ENCODE peak calls at places on chromosome 16, in nine cellular contexts. One of them, this sample, is unnamed.

GRCh38 chr16:11635127-11635652 is 33.1 kb upstream of the SNN start:
- DNase-seq in neural crest cell: no peak
- DNase-seq in tibial artery: no peak
- DNase-seq in coronary artery: no peak
- DNase-seq in fibroblast of mammary gland: no peak
- DNase-seq in GM20000: no peak
- DNase-seq in tibial nerve: no peak
- DNase-seq in HCT116: no peak
- DNase-seq in prostate gland: no peak
- DNase-seq in this sample: no peak

GRCh38 chr16:2586241-2586640 is 48.4 kb downstream of the PDPK1 start:
- DNase-seq in HCT116: no peak
- DNase-seq in GM20000: no peak
- DNase-seq in tibial nerve: no peak
- DNase-seq in prostate gland: no peak
- DNase-seq in fibroblast of mammary gland: no peak
- DNase-seq in coronary artery: no peak
- DNase-seq in neural crest cell: no peak
- DNase-seq in tibial artery: no peak
- DNase-seq in this sample: no peak

GRCh38 chr16:18942069-18942468 is 15.9 kb upstream of the SMG1 start:
- DNase-seq in tibial artery: no peak
- DNase-seq in tibial nerve: no peak
- DNase-seq in neural crest cell: no peak
- DNase-seq in prostate gland: no peak
- DNase-seq in HCT116: no peak
- DNase-seq in fibroblast of mammary gland: no peak
- DNase-seq in coronary artery: no peak
- DNase-seq in GM20000: no peak
- DNase-seq in this sample: no peak

GRCh38 chr16:11675561-11676511 is 7.6 kb downstream of the SNN start:
- DNase-seq in GM20000: no peak
- DNase-seq in coronary artery: no peak
- DNase-seq in prostate gland: no peak
- DNase-seq in neural crest cell: no peak
- DNase-seq in HCT116: peak; percentile 72
- DNase-seq in tibial nerve: no peak
- DNase-seq in fibroblast of mammary gland: peak; percentile 12
- DNase-seq in tibial artery: no peak
- DNase-seq in this sample: no peak

GRCh38 chr16:77960771-77961170 is 61.6 kb upstream of the CLEC3A start:
- DNase-seq in coronary artery: no peak
- DNase-seq in tibial artery: no peak
- DNase-seq in GM20000: no peak
- DNase-seq in fibroblast of mammary gland: no peak
- DNase-seq in prostate gland: no peak
- DNase-seq in tibial nerve: no peak
- DNase-seq in neural crest cell: no peak
- DNase-seq in HCT116: no peak
- DNase-seq in this sample: no peak

GRCh38 chr16:55433030-55433429 is 46.0 kb upstream of the MMP2 start:
- DNase-seq in GM20000: no peak
- DNase-seq in neural crest cell: no peak
- DNase-seq in coronary artery: no peak
- DNase-seq in fibroblast of mammary gland: no peak
- DNase-seq in HCT116: no peak
- DNase-seq in prostate gland: no peak
- DNase-seq in tibial nerve: no peak
- DNase-seq in tibial artery: no peak
- DNase-seq in this sample: no peak

GRCh38 chr16:57564571-57565270 is 22.3 kb downstream of the ADGRG5 start:
- DNase-seq in tibial artery: no peak
- DNase-seq in coronary artery: no peak
- DNase-seq in HCT116: no peak
- DNase-seq in GM20000: no peak
- DNase-seq in fibroblast of mammary gland: peak; percentile 51
- DNase-seq in prostate gland: no peak
- DNase-seq in tibial nerve: no peak
- DNase-seq in neural crest cell: no peak
- DNase-seq in this sample: no peak

GRCh38 chr16:12027091-12027490 is 50.6 kb downstream of the SNX29 start:
- DNase-seq in fibroblast of mammary gland: no peak
- DNase-seq in coronary artery: no peak
- DNase-seq in tibial artery: no peak
- DNase-seq in prostate gland: peak; percentile 5
- DNase-seq in GM20000: no peak
- DNase-seq in tibial nerve: no peak
- DNase-seq in neural crest cell: no peak
- DNase-seq in HCT116: peak; percentile 21
- DNase-seq in this sample: no peak

GRCh38 chr16:86630471-86630870 is 52.1 kb downstream of the FOXL1 start:
- DNase-seq in HCT116: no peak
- DNase-seq in prostate gland: no peak
- DNase-seq in neural crest cell: no peak
- DNase-seq in fibroblast of mammary gland: peak; percentile 48
- DNase-seq in GM20000: no peak
- DNase-seq in tibial artery: no peak
- DNase-seq in tibial nerve: peak; percentile 28
- DNase-seq in coronary artery: no peak
- DNase-seq in this sample: no peak

GRCh38 chr16:58518083-58518979 is 3.0 kb downstream of the SETD6 start:
- DNase-seq in prostate gland: no peak
- DNase-seq in neural crest cell: no peak
- DNase-seq in tibial nerve: no peak
- DNase-seq in tibial artery: no peak
- DNase-seq in fibroblast of mammary gland: no peak
- DNase-seq in HCT116: no peak
- DNase-seq in coronary artery: no peak
- DNase-seq in GM20000: peak; percentile 63
- DNase-seq in this sample: no peak

GRCh38 chr16:77223184-77223583 is 24.0 kb downstream of the SYCE1L start:
- DNase-seq in fibroblast of mammary gland: no peak
- DNase-seq in tibial artery: no peak
- DNase-seq in prostate gland: no peak
- DNase-seq in GM20000: no peak
- DNase-seq in coronary artery: no peak
- DNase-seq in tibial nerve: no peak
- DNase-seq in HCT116: no peak
- DNase-seq in neural crest cell: peak; percentile 19
- DNase-seq in this sample: no peak

GRCh38 chr16:12087901-12088364 is 111.4 kb downstream of the SNX29 start:
- DNase-seq in fibroblast of mammary gland: no peak
- DNase-seq in tibial nerve: no peak
- DNase-seq in HCT116: no peak
- DNase-seq in coronary artery: no peak
- DNase-seq in tibial artery: peak; percentile 15
- DNase-seq in GM20000: peak; percentile 31
- DNase-seq in neural crest cell: no peak
- DNase-seq in prostate gland: peak; percentile 49
- DNase-seq in this sample: peak; percentile 66

GRCh38 chr16:3950343-3951193 is 70.1 kb upstream of the CREBBP start:
- DNase-seq in HCT116: no peak
- DNase-seq in GM20000: no peak
- DNase-seq in coronary artery: peak; percentile 96
- DNase-seq in fibroblast of mammary gland: peak; percentile 98
- DNase-seq in tibial artery: peak; percentile 92
- DNase-seq in tibial nerve: peak; percentile 87
- DNase-seq in neural crest cell: no peak
- DNase-seq in prostate gland: peak; percentile 48
- DNase-seq in this sample: peak; percentile 53

GRCh38 chr16:20241321-20241720 is 86.0 kb downstream of the GP2 start:
- DNase-seq in fibroblast of mammary gland: no peak
- DNase-seq in neural crest cell: no peak
- DNase-seq in HCT116: no peak
- DNase-seq in GM20000: no peak
- DNase-seq in tibial artery: no peak
- DNase-seq in tibial nerve: no peak
- DNase-seq in coronary artery: no peak
- DNase-seq in prostate gland: no peak
- DNase-seq in this sample: no peak

GRCh38 chr16:57648590-57649442 is 19.3 kb upstream of the ADGRG3 start:
- DNase-seq in neural crest cell: peak; percentile 95
- DNase-seq in coronary artery: no peak
- DNase-seq in tibial artery: peak; percentile 60
- DNase-seq in fibroblast of mammary gland: peak; percentile 73
- DNase-seq in HCT116: peak; percentile 61
- DNase-seq in tibial nerve: peak; percentile 50
- DNase-seq in GM20000: peak; percentile 91
- DNase-seq in prostate gland: peak; percentile 70
- DNase-seq in this sample: peak; percentile 23

GRCh38 chr16:12833939-12834338 is 30.3 kb upstream of the CPPED1 start:
- DNase-seq in HCT116: peak; percentile 31
- DNase-seq in GM20000: no peak
- DNase-seq in tibial nerve: no peak
- DNase-seq in coronary artery: no peak
- DNase-seq in neural crest cell: peak; percentile 1
- DNase-seq in fibroblast of mammary gland: no peak
- DNase-seq in tibial artery: no peak
- DNase-seq in prostate gland: no peak
- DNase-seq in this sample: no peak

GRCh38 chr16:28606291-28607115 is 3.3 kb downstream of the SULT1A1 start:
- DNase-seq in tibial nerve: no peak
- DNase-seq in HCT116: no peak
- DNase-seq in coronary artery: no peak
- DNase-seq in tibial artery: no peak
- DNase-seq in fibroblast of mammary gland: no peak
- DNase-seq in prostate gland: no peak
- DNase-seq in neural crest cell: no peak
- DNase-seq in GM20000: no peak
- DNase-seq in this sample: no peak

GRCh38 chr16:85170066-85171003 is 58.1 kb upstream of the CIBAR2 start:
- DNase-seq in tibial nerve: no peak
- DNase-seq in tibial artery: no peak
- DNase-seq in HCT116: no peak
- DNase-seq in GM20000: peak; percentile 46
- DNase-seq in prostate gland: no peak
- DNase-seq in fibroblast of mammary gland: no peak
- DNase-seq in coronary artery: no peak
- DNase-seq in neural crest cell: no peak
- DNase-seq in this sample: no peak

GRCh38 chr16:57592591-57593003 is 35.8 kb upstream of the ADGRG1 start:
- DNase-seq in prostate gland: no peak
- DNase-seq in GM20000: no peak
- DNase-seq in fibroblast of mammary gland: no peak
- DNase-seq in tibial artery: no peak
- DNase-seq in neural crest cell: no peak
- DNase-seq in tibial nerve: no peak
- DNase-seq in coronary artery: no peak
- DNase-seq in HCT116: no peak
- DNase-seq in this sample: no peak

GRCh38 chr16:71214771-71215381 is 15.6 kb downstream of the HYDIN start:
- DNase-seq in tibial nerve: no peak
- DNase-seq in coronary artery: no peak
- DNase-seq in prostate gland: no peak
- DNase-seq in fibroblast of mammary gland: peak; percentile 0
- DNase-seq in HCT116: peak; percentile 4
- DNase-seq in tibial artery: no peak
- DNase-seq in neural crest cell: no peak
- DNase-seq in GM20000: peak; percentile 19
- DNase-seq in this sample: no peak
- TF ChIP-seq CTCF in tibial nerve: no peak
- TF ChIP-seq CTCF in coronary artery: no peak
- TF ChIP-seq CTCF in prostate gland: no peak
- TF ChIP-seq CTCF in fibroblast of mammary gland: no peak
- TF ChIP-seq CTCF in HCT116: peak; percentile 16
- TF ChIP-seq CTCF in tibial artery: no peak
- TF ChIP-seq CTCF in neural crest cell: peak; percentile 22
- TF ChIP-seq CTCF in GM20000: no peak
- TF ChIP-seq CTCF in this sample: peak; percentile 44

DNA sequence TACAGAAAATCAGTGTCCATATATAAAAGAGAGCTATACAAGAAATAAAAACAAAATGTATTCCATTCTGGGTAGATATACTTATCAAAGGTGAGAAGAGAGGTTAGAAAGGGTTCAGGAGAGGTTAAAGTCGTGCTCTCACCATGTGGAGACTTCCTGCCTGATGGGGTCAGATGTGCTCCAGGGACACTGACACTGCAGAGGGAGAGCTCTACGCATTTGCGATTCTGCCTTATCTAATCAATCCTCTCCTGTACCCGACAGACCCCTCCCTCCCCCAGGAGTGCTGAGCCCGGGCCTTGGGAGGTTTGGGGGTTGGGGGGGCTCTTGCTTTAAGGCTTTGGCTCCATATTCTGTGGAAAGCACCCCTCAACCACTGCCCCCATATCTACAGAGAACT is 16.6 kb upstream of the SLC5A11 start:
- DNase-seq in tibial nerve: no peak
- DNase-seq in tibial artery: no peak
- DNase-seq in prostate gland: no peak
- DNase-seq in coronary artery: no peak
- DNase-seq in HCT116: no peak
- DNase-seq in neural crest cell: no peak
- DNase-seq in GM20000: no peak
- DNase-seq in fibroblast of mammary gland: no peak
- DNase-seq in this sample: no peak
- TF ChIP-seq CTCF in tibial nerve: no peak
- TF ChIP-seq CTCF in tibial artery: no peak
- TF ChIP-seq CTCF in prostate gland: no peak
- TF ChIP-seq CTCF in coronary artery: no peak
- TF ChIP-seq CTCF in HCT116: no peak
- TF ChIP-seq CTCF in neural crest cell: no peak
- TF ChIP-seq CTCF in GM20000: no peak
- TF ChIP-seq CTCF in fibroblast of mammary gland: no peak
- TF ChIP-seq CTCF in this sample: no peak

GRCh38 chr16:17211797-17212196 is 259.0 kb downstream of the XYLT1 start:
- DNase-seq in tibial nerve: no peak
- DNase-seq in GM20000: no peak
- DNase-seq in neural crest cell: no peak
- DNase-seq in coronary artery: no peak
- DNase-seq in tibial artery: no peak
- DNase-seq in prostate gland: no peak
- DNase-seq in fibroblast of mammary gland: peak; percentile 15
- DNase-seq in HCT116: peak; percentile 15
- DNase-seq in this sample: no peak
- TF ChIP-seq CTCF in tibial nerve: no peak
- TF ChIP-seq CTCF in GM20000: no peak
- TF ChIP-seq CTCF in neural crest cell: peak; percentile 49
- TF ChIP-seq CTCF in coronary artery: no peak
- TF ChIP-seq CTCF in tibial artery: peak; percentile 13
- TF ChIP-seq CTCF in prostate gland: no peak
- TF ChIP-seq CTCF in fibroblast of mammary gland: peak; percentile 34
- TF ChIP-seq CTCF in HCT116: peak; percentile 58
- TF ChIP-seq CTCF in this sample: peak; percentile 1

DNA sequence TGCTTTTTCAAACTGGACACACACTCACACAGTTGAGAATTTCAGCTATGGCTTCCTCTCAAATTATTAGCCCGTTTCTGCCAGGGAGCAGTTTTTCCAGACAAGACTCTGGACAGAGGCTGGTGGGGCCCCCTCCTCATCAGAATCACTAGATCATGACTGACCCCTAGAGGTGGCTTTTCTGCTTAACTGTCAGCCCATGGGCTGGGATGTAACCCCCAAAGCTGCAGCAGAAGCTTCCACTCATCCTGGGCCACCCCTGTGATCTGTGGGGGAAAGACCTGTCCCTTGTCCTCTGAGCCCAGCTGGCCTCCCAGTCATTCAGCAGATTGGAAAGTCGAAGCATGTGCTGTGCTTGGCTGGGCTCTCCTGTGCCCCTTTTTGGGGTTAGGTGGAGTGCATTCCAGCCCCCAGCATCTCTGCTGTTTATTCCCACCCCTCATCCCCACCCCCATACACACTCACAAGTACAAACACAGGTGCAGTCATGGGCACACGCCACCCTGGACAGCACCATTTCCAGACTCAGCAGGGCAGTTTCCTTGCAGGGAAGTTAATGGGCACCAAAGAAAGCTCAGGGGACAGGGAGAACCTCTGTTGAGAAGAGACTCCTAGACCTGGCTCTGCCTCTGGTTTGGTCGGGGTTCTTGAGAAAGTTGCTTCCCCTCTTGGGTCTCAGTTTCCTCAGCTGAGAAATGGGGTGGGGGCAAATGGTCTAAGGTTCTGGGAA is 77.6 kb upstream of the RBL2 start:
- DNase-seq in prostate gland: no peak
- DNase-seq in GM20000: no peak
- DNase-seq in HCT116: no peak
- DNase-seq in coronary artery: no peak
- DNase-seq in tibial artery: no peak
- DNase-seq in neural crest cell: no peak
- DNase-seq in tibial nerve: no peak
- DNase-seq in fibroblast of mammary gland: no peak
- DNase-seq in this sample: no peak
- TF ChIP-seq CTCF in prostate gland: no peak
- TF ChIP-seq CTCF in GM20000: no peak
- TF ChIP-seq CTCF in HCT116: peak; percentile 19
- TF ChIP-seq CTCF in coronary artery: no peak
- TF ChIP-seq CTCF in tibial artery: no peak
- TF ChIP-seq CTCF in neural crest cell: no peak
- TF ChIP-seq CTCF in tibial nerve: no peak
- TF ChIP-seq CTCF in fibroblast of mammary gland: no peak
- TF ChIP-seq CTCF in this sample: no peak